ENCODE peak calls at places on chromosomes 3 and 15, in eight cellular contexts. I is NT2/D1; J is naive thymus-derived CD4-positive, alpha-beta T cell; D is AG09309; A is fibroblast of the aortic adventitia; M is HFF-Myc; X is mesenchymal stem cell; Y is Peyer's patch. N is an unnamed sample.

GRCh38 chr3:59935025-59935424 is 885.2 kb upstream of the CFAP20DC start:
- DNase-seq in D (no peak), Y (no peak), X (no peak), A (no peak), M (no peak), J (no peak), I (no peak), N (no peak)

GRCh38 chr15:26115229-26115943 is 252.3 kb upstream of the ATP10A start:
- DNase-seq in X (no peak), D (no peak), J (no peak), I (no peak), A (no peak), Y (no peak), M (no peak), N (no peak)

GRCh38 chr3:114022145-114022544 is 34.2 kb downstream of the CCDC191 start:
- DNase-seq in X (no peak), A (no peak), I (no peak), Y (no peak), M (no peak), J (no peak), D (no peak), N (no peak)

GRCh38 chr15:59886476-59886875 is 117.6 kb upstream of the FOXB1 start:
- DNase-seq in X (no peak), Y (no peak), D (no peak), A (no peak), I (no peak), M (no peak), J (no peak), N (no peak)

GRCh38 chr3:124860599-124860998 is 26.6 kb downstream of the ITGB5 start:
- DNase-seq in M (peak; percentile 90), A (peak; percentile 97), Y (no peak), X (peak; percentile 98), I (no peak), D (peak; percentile 81), J (no peak), N (peak; percentile 96)

GRCh38 chr15:47184405-47185221 is 532.7 kb upstream of the SEMA6D start:
- DNase-seq in D (no peak), X (peak; percentile 27), Y (no peak), I (no peak), M (no peak), A (no peak), J (no peak), N (peak; percentile 39)

GRCh38 chr3:105823149-105823866 is 45.5 kb downstream of the CBLB start:
- DNase-seq in Y (no peak), D (peak; percentile 74), J (no peak), X (peak; percentile 97), M (peak; percentile 49), I (no peak), A (peak; percentile 89), N (peak; percentile 94)

GRCh38 chr3:70526966-70527515 is 214.6 kb upstream of the MDFIC2 start:
- DNase-seq in Y (no peak), X (no peak), D (peak; percentile 5), I (no peak), M (peak; percentile 64), J (no peak), A (peak; percentile 34), N (no peak)

GRCh38 chr3:155078959-155079794 is 942 bp upstream of the MME start:
- DNase-seq in I (no peak), X (peak; percentile 62), M (peak; percentile 66), Y (no peak), A (peak; percentile 59), J (no peak), D (no peak), N (no peak)

GRCh38 chr3:5846271-5846670 is 658.8 kb downstream of the EDEM1 start:
- DNase-seq in X (no peak), Y (no peak), J (no peak), M (no peak), D (no peak), I (no peak), A (no peak), N (no peak)

GRCh38 chr3:5840091-5840490 is 652.6 kb downstream of the EDEM1 start:
- DNase-seq in Y (no peak), M (no peak), X (no peak), D (no peak), A (no peak), I (no peak), J (no peak), N (peak; percentile 83)

GRCh38 chr3:5841609-5842008 is 654.1 kb downstream of the EDEM1 start:
- DNase-seq in J (no peak), X (no peak), A (no peak), I (no peak), D (no peak), M (no peak), Y (no peak), N (no peak)
- H3K4me3 ChIP-seq in J (no peak overlapping the region), X (no peak overlapping the region), A (no peak overlapping the region), I (no peak overlapping the region), D (no peak overlapping the region), M (no peak overlapping the region), Y (no peak overlapping the region), N (no peak overlapping the region)

GRCh38 chr3:109275702-109276293 is 40.5 kb downstream of the DPPA2 start:
- DNase-seq in I (peak; percentile 55), A (peak; percentile 19), X (peak; percentile 57), Y (no peak), D (peak; percentile 1), J (no peak), M (no peak), N (peak; percentile 60)
- H3K4me3 ChIP-seq in I (no peak overlapping the region), A (no peak overlapping the region), X (no peak overlapping the region), Y (no peak overlapping the region), D (no peak overlapping the region), J (no peak overlapping the region), M (no peak overlapping the region), N (no peak overlapping the region)

GRCh38 chr15:75199347-75199976 is 2.2 kb upstream of the C15orf39 start:
- DNase-seq in J (no peak), A (no peak), Y (no peak), M (no peak), X (no peak), D (no peak), I (no peak), N (no peak)
- H3K4me3 ChIP-seq in J (no peak overlapping the region), A (no peak overlapping the region), Y (no peak overlapping the region), M (no peak overlapping the region), X (no peak overlapping the region), D (no peak overlapping the region), I (no peak overlapping the region), N (no peak overlapping the region)

DNA sequence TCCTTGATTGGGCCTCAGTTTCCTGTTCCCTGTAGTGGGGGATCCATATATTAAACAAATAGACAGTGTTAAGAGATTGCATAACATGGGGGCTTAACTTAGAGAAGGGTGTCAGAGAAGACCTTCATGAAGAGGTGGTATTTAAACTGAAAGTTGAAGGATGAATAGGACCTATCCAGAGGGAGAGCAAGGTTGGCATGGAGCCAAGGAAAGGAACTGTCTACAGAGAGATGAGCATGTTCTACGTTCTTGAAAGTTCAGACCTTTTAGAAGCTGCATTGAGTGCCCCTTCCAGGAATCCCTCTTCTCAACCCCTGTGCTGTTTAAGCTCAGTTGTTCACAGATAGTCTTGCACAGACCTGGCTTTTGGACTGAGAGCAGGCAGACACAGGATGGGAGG is 2.4 kb downstream of the HTD2 start:
- DNase-seq in D (no peak), X (peak; percentile 24), I (no peak), J (no peak), M (no peak), A (peak; percentile 32), Y (no peak), N (no peak)
- H3K4me3 ChIP-seq in D (no peak overlapping the region), X (no peak overlapping the region), I (no peak overlapping the region), J (no peak overlapping the region), M (no peak overlapping the region), A (no peak overlapping the region), Y (no peak overlapping the region), N (no peak overlapping the region)

DNA sequence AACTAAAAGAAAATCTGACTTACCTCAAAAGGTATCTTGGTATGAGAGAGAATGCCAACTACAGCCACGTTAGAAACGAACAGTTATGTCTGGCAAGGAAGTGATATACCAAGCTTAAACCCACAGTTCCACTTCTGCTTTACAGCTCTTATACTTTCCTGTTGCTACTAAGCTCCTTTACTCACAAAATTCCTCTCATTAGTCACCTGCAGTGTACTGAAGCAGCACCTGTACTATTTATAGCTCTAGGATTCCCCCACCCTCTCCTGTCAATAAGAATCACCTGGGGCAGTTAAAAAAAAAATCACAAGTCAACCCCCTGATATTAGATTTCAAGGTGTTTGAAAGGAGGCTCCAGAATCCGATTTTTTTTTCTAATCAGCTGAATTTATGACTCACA is 2.9 kb upstream of the TMEM266 start:
- DNase-seq in A (no peak), J (no peak), I (no peak), Y (no peak), X (no peak), M (no peak), D (no peak), N (no peak)
- H3K4me3 ChIP-seq in A (no peak overlapping the region), J (no peak overlapping the region), I (no peak overlapping the region), Y (no peak overlapping the region), X (no peak overlapping the region), M (no peak overlapping the region), D (no peak overlapping the region), N (no peak overlapping the region)

DNA sequence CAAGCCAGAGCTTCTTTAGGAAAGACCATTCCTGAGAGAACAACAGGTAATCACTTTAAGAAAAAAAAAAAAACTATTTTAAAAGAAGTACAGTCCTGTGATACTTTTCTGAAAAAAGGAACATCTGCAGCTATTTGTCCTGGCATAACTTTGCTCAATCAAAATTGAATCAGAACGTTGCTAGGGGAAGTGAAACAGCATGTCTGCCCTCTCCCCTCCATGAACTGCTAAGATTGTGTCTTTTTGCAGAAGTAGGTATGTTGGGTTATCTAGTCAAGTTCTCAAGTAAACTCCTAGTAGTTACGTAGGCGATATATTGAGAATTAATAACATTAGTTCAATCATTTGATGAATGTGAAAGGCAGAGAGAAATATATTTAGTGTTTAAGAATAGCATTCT is 1013.3 kb downstream of the TUSC7 start:
- DNase-seq in D (no peak), J (no peak), A (no peak), M (no peak), I (no peak), Y (no peak), X (no peak), N (no peak)
- H3K4me3 ChIP-seq in D (no peak overlapping the region), J (no peak overlapping the region), A (no peak overlapping the region), M (no peak overlapping the region), I (no peak overlapping the region), Y (no peak overlapping the region), X (no peak overlapping the region), N (no peak overlapping the region)

GRCh38 chr3:29639621-29640290 is 358.9 kb downstream of the RBMS3 start:
- DNase-seq in D (no peak), I (no peak), X (peak; percentile 44), Y (no peak), M (no peak), A (peak; percentile 50), J (no peak), N (peak; percentile 27)
- H3K4me3 ChIP-seq in D (no peak overlapping the region), I (no peak overlapping the region), X (no peak overlapping the region), Y (no peak overlapping the region), M (no peak overlapping the region), A (no peak overlapping the region), J (no peak overlapping the region), N (no peak overlapping the region)

GRCh38 chr15:77819271-77819806 is 186.6 kb upstream of the LINGO1 start:
- DNase-seq in J (no peak), I (no peak), X (no peak), A (no peak), M (no peak), D (no peak), Y (no peak), N (no peak)
- H3K4me3 ChIP-seq in J (no peak overlapping the region), I (peak overlapping the region; percentile 76), X (peak overlapping the region; percentile 50), A (no peak overlapping the region), M (no peak overlapping the region), D (no peak overlapping the region), Y (peak overlapping the region; percentile 27), N (no peak overlapping the region)